ENCODE peak calls at places on chromosomes 6 and 20, in eight cellular contexts. P is suprapubic skin, U is pancreas, H is psoas muscle, R is lower lobe of right lung, O is neural progenitor cell, G is GM23248, N is esophagus squamous epithelium. C is an unnamed sample.

GRCh38 chr6:32133786-32134185 is 3.7 kb upstream of the FKBPL start:
- DNase-seq in U (no peak), O (no peak), P (no peak), R (no peak), H (no peak), G (peak; percentile 61), N (no peak), C (no peak)

GRCh38 chr20:1263853-1264252 is 2.2 kb upstream of the SNPH start:
- DNase-seq in R (no peak), H (no peak), N (no peak), O (no peak), P (no peak), G (peak; percentile 82), U (no peak), C (no peak)

GRCh38 chr6:22042713-22043112 is 254.1 kb downstream of the PRL start:
- DNase-seq in P (no peak), R (no peak), N (no peak), U (peak; percentile 31), O (no peak), H (peak; percentile 25), G (peak; percentile 9), C (peak; percentile 30)

GRCh38 chr6:46925563-46926253 is 4.0 kb upstream of the ADGRF5 start:
- DNase-seq in R (peak; percentile 75), N (no peak), G (peak; percentile 65), U (no peak), O (no peak), H (peak; percentile 38), P (no peak), C (no peak)

GRCh38 chr6:157317129-157317814 is 6.0 kb downstream of the TMEM242 start:
- DNase-seq in N (no peak), O (no peak), H (peak; percentile 85), U (no peak), P (peak; percentile 86), G (peak; percentile 86), R (no peak), C (peak; percentile 68)

GRCh38 chr6:168090706-168091105 is 11.7 kb upstream of the FRMD1 start:
- DNase-seq in O (no peak), G (no peak), H (no peak), P (no peak), R (peak; percentile 33), N (no peak), U (peak; percentile 39), C (no peak)

GRCh38 chr20:47540443-47541354 is 39.0 kb downstream of the NCOA3 start:
- DNase-seq in P (no peak), O (no peak), U (no peak), R (no peak), N (no peak), G (peak; percentile 50), H (no peak), C (no peak)

GRCh38 chr6:47161176-47161687 is 119.1 kb upstream of the ADGRF1 start:
- DNase-seq in P (no peak), O (no peak), R (no peak), G (peak; percentile 65), N (no peak), H (no peak), U (no peak), C (no peak)

GRCh38 chr20:5970381-5970780 is 19.9 kb downstream of the MCM8 start:
- DNase-seq in N (no peak), U (no peak), P (no peak), G (no peak), O (no peak), H (no peak), R (no peak), C (no peak)

GRCh38 chr6:152594726-152595125 is 42.4 kb downstream of the SYNE1 start:
- DNase-seq in N (no peak), H (no peak), O (no peak), U (no peak), P (no peak), G (no peak), R (no peak), C (no peak)
- H3K27ac ChIP-seq in N (no peak overlapping the region), H (no peak overlapping the region), O (no peak overlapping the region), U (no peak overlapping the region), P (no peak overlapping the region), G (no peak overlapping the region), R (no peak overlapping the region), C (no peak overlapping the region)

DNA sequence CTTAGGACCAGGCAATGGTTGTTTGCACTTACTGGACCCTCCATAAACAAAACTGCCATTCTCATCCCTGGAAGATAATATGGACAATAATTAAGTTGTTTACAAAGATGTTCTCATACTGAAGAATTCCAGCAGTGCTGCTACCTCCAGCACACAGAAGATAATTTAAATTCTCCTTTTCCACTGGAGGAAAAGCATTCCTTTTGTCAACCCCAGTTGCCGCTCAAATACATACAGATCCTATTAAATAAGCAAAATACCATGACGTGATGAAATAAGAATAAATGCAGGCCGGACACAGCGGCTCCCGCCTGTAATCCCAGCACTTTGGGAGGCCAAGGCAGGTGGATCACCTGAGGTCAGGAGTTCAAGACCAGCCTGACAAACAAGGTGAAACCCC is 54.5 kb upstream of the IPCEF1 start:
- DNase-seq in R (no peak), P (no peak), U (no peak), O (no peak), N (no peak), G (no peak), H (no peak), C (no peak)
- H3K4me3 ChIP-seq in R (no peak overlapping the region), P (no peak overlapping the region), U (no peak overlapping the region), O (no peak overlapping the region), N (no peak overlapping the region), G (peak overlapping the region; percentile 53), H (peak overlapping the region; percentile 29), C (no peak overlapping the region)

GRCh38 chr6:143021543-143021942 is 39.1 kb upstream of the AIG1 start:
- DNase-seq in N (no peak), U (no peak), R (no peak), O (no peak), H (no peak), P (no peak), G (no peak), C (no peak)

GRCh38 chr6:143027058-143027457 is 33.6 kb upstream of the AIG1 start:
- DNase-seq in R (peak; percentile 48), H (peak; percentile 42), N (no peak), O (peak; percentile 63), P (no peak), U (no peak), G (peak; percentile 23), C (peak; percentile 28)

GRCh38 chr6:143024977-143025376 is 35.7 kb upstream of the AIG1 start:
- DNase-seq in P (no peak), N (no peak), H (no peak), R (no peak), U (no peak), G (no peak), O (no peak), C (no peak)

GRCh38 chr6:143018955-143019354 is 41.7 kb upstream of the AIG1 start:
- DNase-seq in O (no peak), R (no peak), P (no peak), N (no peak), U (no peak), H (no peak), G (peak; percentile 56), C (no peak)

GRCh38 chr6:143023695-143024094 is 37.0 kb upstream of the AIG1 start:
- DNase-seq in H (no peak), O (no peak), G (no peak), N (no peak), R (no peak), P (no peak), U (no peak), C (no peak)
- H3K27ac ChIP-seq in H (no peak overlapping the region), O (no peak overlapping the region), G (no peak overlapping the region), N (no peak overlapping the region), R (no peak overlapping the region), P (no peak overlapping the region), U (no peak overlapping the region), C (no peak overlapping the region)

DNA sequence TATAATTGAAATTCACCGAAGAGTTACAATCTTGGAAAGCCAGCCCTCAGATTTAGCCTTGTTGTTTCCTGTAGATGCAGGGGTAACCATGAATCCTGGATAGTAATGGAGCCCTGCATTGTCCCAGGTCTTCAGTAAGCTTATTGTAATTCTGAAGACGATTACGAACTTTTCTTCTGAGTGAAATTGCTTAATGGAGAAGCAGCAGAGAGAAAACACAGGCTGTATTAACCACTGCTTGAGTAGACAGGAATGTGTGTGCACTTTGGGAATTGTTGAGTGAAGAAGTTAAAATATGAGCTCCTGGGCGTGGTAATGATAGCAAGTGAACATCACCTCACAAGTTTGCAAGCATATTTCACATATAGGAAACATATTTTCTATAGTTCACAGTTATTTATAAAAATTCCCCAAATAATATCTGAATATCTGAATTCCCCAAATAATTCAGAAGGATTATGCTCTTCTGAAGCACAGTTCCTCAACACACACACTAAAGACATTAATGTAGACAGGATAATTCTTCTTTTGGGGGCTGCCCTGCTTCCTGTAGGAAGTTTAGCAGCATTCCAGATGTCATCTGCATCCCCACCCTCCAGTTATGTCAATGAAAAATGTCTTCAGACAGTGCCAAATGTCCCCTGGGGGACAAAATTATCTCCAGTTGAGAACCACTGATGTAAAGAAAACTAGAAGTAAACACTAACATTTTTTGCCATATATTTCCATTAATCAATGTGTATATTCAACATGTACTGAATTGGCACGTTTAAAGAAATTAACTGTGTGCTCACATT is 26.1 kb upstream of the NAA20 start:
- DNase-seq in O (peak; percentile 50), G (no peak), U (no peak), H (no peak), R (no peak), N (no peak), P (no peak), C (no peak)
- H3K4me3 ChIP-seq in O (no peak overlapping the region), G (peak overlapping the region; percentile 63), U (no peak overlapping the region), H (no peak overlapping the region), R (no peak overlapping the region), N (no peak overlapping the region), P (no peak overlapping the region), C (no peak overlapping the region)

DNA sequence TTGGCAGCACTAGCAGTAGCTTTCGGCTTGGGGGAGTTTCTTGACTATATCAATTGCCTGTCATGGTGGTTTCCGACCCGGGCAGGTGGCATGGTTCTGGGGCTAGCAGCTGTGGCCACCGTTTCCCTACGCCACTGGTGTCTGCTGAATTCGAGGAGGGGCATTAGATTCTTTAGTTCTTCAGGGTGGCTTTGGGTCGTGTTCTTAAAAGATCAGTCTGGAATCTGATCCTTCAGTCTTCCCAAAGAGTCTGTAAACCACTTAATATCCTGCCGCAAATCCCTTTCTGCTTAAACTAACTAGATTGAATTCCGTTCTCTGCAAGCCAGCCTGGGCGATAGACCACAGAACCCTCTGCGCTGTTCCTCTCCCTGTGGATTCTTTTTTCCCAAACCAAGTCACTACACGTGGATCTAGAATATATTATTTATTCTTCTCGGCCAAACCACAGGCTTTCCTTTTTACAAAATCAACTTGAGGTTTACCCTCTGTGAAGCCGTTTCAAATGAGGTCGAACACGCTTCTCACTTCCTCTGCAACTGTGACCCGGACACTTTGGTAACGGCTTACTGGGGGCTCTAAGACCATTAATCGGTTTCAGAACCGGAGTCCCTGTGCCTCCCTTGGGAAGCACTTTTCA is 55.4 kb upstream of the FOXC1 start:
- DNase-seq in G (peak; percentile 49), N (no peak), O (peak; percentile 16), P (no peak), R (no peak), U (no peak), H (no peak), C (no peak)
- H3K27ac ChIP-seq in G (peak overlapping the region; percentile 42), N (peak overlapping the region; percentile 79), O (no peak overlapping the region), P (peak overlapping the region; percentile 74), R (peak overlapping the region; percentile 68), U (no peak overlapping the region), H (peak overlapping the region; percentile 71), C (peak overlapping the region; percentile 65)